ENCODE peak calls at places on chromosome 16, in five cellular contexts. X is SK-N-SH, P is HL-60, Q is brain microvascular endothelial cell, T is HCT116. B is an unnamed sample.

GRCh38 chr16:13414154-13414553 is 505.8 kb upstream of the ERCC4 start:
- DNase-seq in Q (no peak), T (no peak), X (no peak), P (no peak), B (no peak)

GRCh38 chr16:56643080-56643778 is 4.8 kb downstream of the MT1A start:
- DNase-seq in X (no peak), T (peak), P (peak), Q (no peak), B (peak)

GRCh38 chr16:29316673-29317237 is 89.8 kb downstream of the NPIPB11 start:
- DNase-seq in Q (no peak), P (no peak), X (no peak), T (no peak), B (no peak)

GRCh38 chr16:11916524-11917285 is 949 bp upstream of the GSPT1 start:
- DNase-seq in Q (no peak), P (no peak), T (no peak), X (no peak), B (peak)

GRCh38 chr16:57534337-57534880 is 2.0 kb downstream of the CCDC102A start:
- DNase-seq in T (no peak), X (no peak), P (no peak), Q (no peak), B (peak)

GRCh38 chr16:81164481-81164880 is 68.3 kb upstream of the GCSH start:
- DNase-seq in Q (no peak), T (no peak), X (no peak), P (no peak), B (no peak)

GRCh38 chr16:10501016-10501607 is 79.3 kb downstream of the EMP2 start:
- DNase-seq in X (no peak), Q (no peak), P (no peak), T (no peak), B (no peak)

GRCh38 chr16:65122724-65122973 is 786 bp upstream of the CDH11 start:
- DNase-seq in T (no peak), P (no peak), X (no peak), Q (no peak), B (no peak)

GRCh38 chr16:9091867-9092281 is 430 bp downstream of the HAPSTR1 start:
- DNase-seq in T (no peak), X (no peak), P (no peak), Q (peak), B (no peak)

GRCh38 chr16:84048306-84048705 is 5.7 kb upstream of the SLC38A8 start:
- DNase-seq in T (peak), X (no peak), Q (no peak), P (no peak), B (peak)

GRCh38 chr16:17368951-17369350 is 101.8 kb downstream of the XYLT1 start:
- DNase-seq in X (no peak), Q (no peak), P (no peak), T (no peak), B (no peak)

GRCh38 chr16:19223235-19223847 is 55.3 kb downstream of the SYT17 start:
- DNase-seq in Q (peak), X (no peak), T (peak), P (no peak), B (peak)

GRCh38 chr16:81513204-81514040 is 68.8 kb downstream of the CMIP start:
- DNase-seq in P (no peak), Q (no peak), X (no peak), T (no peak), B (peak)

GRCh38 chr16:55759983-55760664 is 72.8 kb downstream of the CES1 start:
- DNase-seq in Q (no peak), T (no peak), P (no peak), X (no peak), B (peak)

GRCh38 chr16:55909876-55910275 is 34.7 kb upstream of the CES5A start:
- DNase-seq in Q (no peak), P (no peak), T (no peak), X (no peak), B (no peak)

GRCh38 chr16:86906608-86907007 is 328.3 kb downstream of the FOXL1 start:
- DNase-seq in Q (no peak), X (no peak), T (no peak), P (no peak), B (no peak)

GRCh38 chr16:85819711-85820110 is 20.2 kb downstream of the COX4I1 start:
- DNase-seq in T (no peak), P (no peak), X (no peak), Q (no peak), B (no peak)

GRCh38 chr16:13892301-13892700 is 27.7 kb upstream of the ERCC4 start:
- DNase-seq in Q (no peak), T (no peak), X (no peak), P (no peak), B (no peak)

GRCh38 chr16:84684592-84684965 is 15.2 kb upstream of the USP10 start:
- DNase-seq in T (no peak), P (no peak), X (no peak), Q (no peak), B (no peak)

GRCh38 chr16:30657866-30658730 is at the start of gene FBRS:
- DNase-seq in P (peak), Q (peak), X (peak), T (peak), B (peak)

GRCh38 chr16:55913717-55914116 is 38.5 kb upstream of the CES5A start:
- DNase-seq in P (no peak), T (no peak), X (peak), Q (no peak), B (no peak)

GRCh38 chr16:88560722-88561484 is 9.3 kb upstream of the ZC3H18 start:
- DNase-seq in T (no peak), P (no peak), X (no peak), Q (no peak), B (peak)

GRCh38 chr16:58026139-58026704 is 668 bp downstream of the MMP15 start:
- DNase-seq in Q (peak), T (no peak), P (no peak), X (peak), B (peak)

GRCh38 chr16:80852261-80852872 is 48.0 kb upstream of the CDYL2 start:
- DNase-seq in X (peak), T (peak), Q (peak), P (no peak), B (peak)

GRCh38 chr16:53089434-53090270 is 34.9 kb downstream of the CHD9 start:
- DNase-seq in T (no peak), P (no peak), Q (no peak), X (no peak), B (no peak)

GRCh38 chr16:78022347-78022746 is at the start of gene CLEC3A:
- DNase-seq in Q (no peak), P (no peak), T (no peak), X (no peak), B (peak)

GRCh38 chr16:84922351-84923135 is 88.8 kb downstream of the ZDHHC7 start:
- DNase-seq in P (no peak), Q (peak), T (no peak), X (peak), B (no peak)

GRCh38 chr16:9309844-9310243 is 218.4 kb downstream of the HAPSTR1 start:
- DNase-seq in P (no peak), T (no peak), Q (no peak), X (no peak), B (no peak)

GRCh38 chr16:20291807-20292206 is 35.5 kb downstream of the GP2 start:
- DNase-seq in P (no peak), T (no peak), Q (no peak), X (no peak), B (peak)

GRCh38 chr16:1311738-1312458 is 2.5 kb downstream of the UBE2I start:
- DNase-seq in P (no peak), T (no peak), Q (no peak), X (no peak), B (peak)

GRCh38 chr16:26263406-26263805 is 571.6 kb downstream of the HS3ST4 start:
- DNase-seq in X (no peak), P (no peak), Q (no peak), T (no peak), B (no peak)

GRCh38 chr16:69017036-69017783 is 88.2 kb upstream of the HAS3 start:
- DNase-seq in X (peak), T (peak), Q (peak), P (no peak), B (no peak)

DNA sequence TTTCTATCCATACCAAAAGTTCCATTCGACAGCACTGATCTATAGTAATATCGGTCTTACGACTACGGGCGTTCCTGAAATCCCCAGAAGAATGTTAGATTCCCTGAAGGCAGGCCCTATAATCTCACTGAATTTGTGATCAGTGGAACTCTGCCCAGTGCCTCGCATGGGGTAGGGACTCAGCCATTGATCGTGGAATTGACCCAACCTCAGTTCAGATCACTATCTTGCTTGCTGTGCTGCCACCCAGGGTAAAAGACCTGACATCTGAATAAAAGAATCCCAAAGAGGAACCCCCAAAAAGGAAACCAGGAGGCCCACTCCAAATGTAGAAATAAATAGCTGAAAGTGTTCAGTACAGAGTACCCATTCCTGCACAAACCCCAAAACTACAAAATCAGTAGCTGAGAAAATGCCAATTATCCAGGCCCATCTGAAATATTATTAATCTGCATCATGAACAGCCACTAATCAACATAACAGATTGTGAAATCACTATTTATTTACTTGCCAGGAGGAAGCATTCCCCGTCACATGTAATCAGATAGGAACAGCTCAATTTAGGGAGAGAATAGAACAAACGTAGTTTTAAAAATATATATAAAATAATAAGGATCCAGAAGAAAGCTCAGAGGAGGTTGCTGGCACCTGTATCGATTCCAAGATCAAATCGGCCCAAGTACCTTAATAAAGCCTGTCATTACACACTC is 221.9 kb downstream of the ZFHX3 start:
- DNase-seq in T (no peak), P (no peak), Q (no peak), X (no peak), B (no peak)
- H3K4me3 ChIP-seq in T (no peak), P (no peak), Q (no peak), X (no peak), B (no peak)

GRCh38 chr16:79595916-79596450 is 4.6 kb downstream of the MAF start:
- DNase-seq in P (no peak), Q (no peak), T (no peak), X (no peak), B (no peak)
- H3K4me3 ChIP-seq in P (no peak), Q (peak), T (no peak), X (no peak), B (no peak)

GRCh38 chr16:23514381-23515152 is 4.3 kb upstream of the GGA2 start:
- DNase-seq in P (no peak), Q (no peak), T (no peak), X (no peak), B (no peak)
- H3K4me3 ChIP-seq in P (no peak), Q (no peak), T (no peak), X (no peak), B (no peak)

DNA sequence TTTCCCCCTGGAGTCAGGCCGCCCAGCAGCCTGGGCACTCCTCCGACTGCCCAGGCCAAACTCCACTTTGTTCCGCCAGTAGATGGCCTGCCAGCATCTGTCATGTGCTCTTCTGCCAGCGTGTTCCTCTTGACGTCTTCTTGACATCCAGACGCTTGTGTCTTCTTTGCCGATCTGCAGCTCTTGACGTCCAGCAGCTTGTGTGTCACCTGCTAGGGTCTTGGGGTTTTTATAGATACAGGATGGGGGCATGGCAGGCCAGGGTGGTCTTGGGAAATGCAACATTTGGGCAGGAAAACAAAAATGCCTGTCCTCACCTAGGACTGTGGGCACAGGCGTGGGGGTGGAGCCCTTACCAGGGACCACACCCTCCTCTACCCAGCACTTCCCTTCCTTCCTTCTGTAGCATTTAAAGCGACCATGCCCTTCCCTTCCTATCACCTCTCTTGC is 88.7 kb downstream of the BMERB1 start:
- DNase-seq in T (peak), X (no peak), Q (no peak), P (peak), B (no peak)
- H3K4me3 ChIP-seq in T (peak), X (no peak), Q (no peak), P (peak), B (no peak)

GRCh38 chr16:71247478-71247877 is 17.0 kb upstream of the HYDIN start:
- DNase-seq in T (no peak), P (no peak), X (no peak), Q (no peak), B (no peak)
- H3K4me3 ChIP-seq in T (no peak), P (no peak), X (no peak), Q (no peak), B (no peak)

DNA sequence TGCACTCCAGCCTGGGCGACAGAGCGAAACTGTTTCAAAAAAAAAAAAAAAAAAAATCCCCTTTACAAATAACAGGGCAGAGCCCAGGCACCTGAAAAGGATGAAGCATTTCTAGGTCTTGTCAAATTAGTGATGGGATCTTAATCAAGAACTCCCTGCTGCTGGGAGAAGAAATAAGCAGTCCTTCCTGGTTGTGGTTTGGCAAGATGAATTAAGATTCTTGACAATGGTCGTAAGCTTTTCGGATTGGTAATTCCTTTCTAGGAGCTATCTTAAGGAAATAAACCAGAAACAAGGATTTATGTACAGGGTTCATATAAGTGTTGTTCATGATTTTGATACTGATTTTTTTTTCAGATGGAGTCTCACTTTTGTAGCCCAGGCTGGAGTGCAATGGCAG is 1.3 kb upstream of the CHST6 start:
- DNase-seq in X (no peak), T (no peak), Q (no peak), P (no peak), B (no peak)
- H3K4me3 ChIP-seq in X (no peak), T (no peak), Q (no peak), P (no peak), B (no peak)

GRCh38 chr16:51149721-51150158 is 1.3 kb downstream of the SALL1 start:
- DNase-seq in T (no peak), Q (no peak), X (peak), P (no peak), B (peak)
- H3K4me3 ChIP-seq in T (no peak), Q (peak), X (no peak), P (no peak), B (peak)

GRCh38 chr16:75621170-75621477 is 2.0 kb downstream of the ADAT1 start:
- DNase-seq in X (peak), T (no peak), Q (no peak), P (no peak), B (peak)
- H3K4me3 ChIP-seq in X (peak), T (no peak), Q (no peak), P (no peak), B (no peak)

B was measured in H7.